ENCODE peak calls at places on chromosomes 7 and 10, in four cellular contexts. G, W, E and S are unnamed samples.

GRCh38 chr10:78925800-78926319 is 142.9 kb upstream of the ZMIZ1 start:
- DNase-seq in G (peak; percentile 98), W (no peak), E (no peak), S (no peak)

GRCh38 chr10:59433720-59434428 is 71.5 kb upstream of the FAM13C start:
- DNase-seq in G (no peak), W (no peak), E (no peak), S (peak; percentile 18)

GRCh38 chr10:33376976-33377657 is 42.6 kb upstream of the NRP1 start:
- DNase-seq in G (peak; percentile 85), W (no peak), E (no peak), S (no peak)

GRCh38 chr7:111532625-111533024 is 29.7 kb downstream of the IMMP2L start:
- DNase-seq in G (no peak), W (no peak), E (no peak), S (no peak)

GRCh38 chr10:88181902-88182671 is 318.7 kb downstream of the PTEN start:
- DNase-seq in G (no peak), W (no peak), E (no peak), S (no peak)

GRCh38 chr10:93476756-93477155 is 5.4 kb downstream of the MYOF start:
- DNase-seq in G (no peak), W (no peak), E (no peak), S (no peak)

GRCh38 chr7:112129655-112130323 is 76.4 kb downstream of the DOCK4 start:
- DNase-seq in G (no peak), W (no peak), E (no peak), S (peak; percentile 38)

GRCh38 chr7:23072043-23072442 is 33.5 kb upstream of the KLHL7 start:
- DNase-seq in G (peak; percentile 28), W (no peak), E (no peak), S (peak; percentile 48)

GRCh38 chr7:57354195-57354594 is 95.8 kb upstream of the ZNF716 start:
- DNase-seq in G (no peak), W (no peak), E (no peak), S (no peak)

GRCh38 chr7:38020134-38020533 is 99.7 kb downstream of the EPDR1 start:
- DNase-seq in G (no peak), W (no peak), E (no peak), S (no peak)

GRCh38 chr7:81627565-81628287 is 142.1 kb downstream of the HGF start:
- DNase-seq in G (peak; percentile 93), W (no peak), E (no peak), S (no peak)

GRCh38 chr7:153504288-153505075 is 547.7 kb upstream of the DPP6 start:
- DNase-seq in G (no peak), W (no peak), E (no peak), S (no peak)

GRCh38 chr10:6239213-6239991 is 36.7 kb downstream of the PFKFB3 start:
- DNase-seq in G (peak; percentile 99), W (no peak), E (no peak), S (peak; percentile 96)

GRCh38 chr10:22825841-22826240 is 102.0 kb upstream of the ARMC3 start:
- DNase-seq in G (no peak), W (peak; percentile 71), E (no peak), S (peak; percentile 22)

GRCh38 chr7:134186022-134186421 is 58.9 kb downstream of the LRGUK start:
- DNase-seq in G (peak; percentile 83), W (no peak), E (no peak), S (no peak)

GRCh38 chr10:93461124-93461806 is 20.9 kb downstream of the MYOF start:
- DNase-seq in G (peak; percentile 82), W (no peak), E (no peak), S (no peak)

GRCh38 chr10:114577133-114577532 is 80.9 kb downstream of the ABLIM1 start:
- DNase-seq in G (peak; percentile 93), W (no peak), E (no peak), S (peak; percentile 24)

GRCh38 chr7:6284461-6285360 is 12.3 kb upstream of the CYTH3 start:
- DNase-seq in G (no peak), W (no peak), E (no peak), S (no peak)

GRCh38 chr10:110105873-110106272 is 98.1 kb downstream of the ADD3 start:
- DNase-seq in G (no peak), W (no peak), E (no peak), S (no peak)

DNA sequence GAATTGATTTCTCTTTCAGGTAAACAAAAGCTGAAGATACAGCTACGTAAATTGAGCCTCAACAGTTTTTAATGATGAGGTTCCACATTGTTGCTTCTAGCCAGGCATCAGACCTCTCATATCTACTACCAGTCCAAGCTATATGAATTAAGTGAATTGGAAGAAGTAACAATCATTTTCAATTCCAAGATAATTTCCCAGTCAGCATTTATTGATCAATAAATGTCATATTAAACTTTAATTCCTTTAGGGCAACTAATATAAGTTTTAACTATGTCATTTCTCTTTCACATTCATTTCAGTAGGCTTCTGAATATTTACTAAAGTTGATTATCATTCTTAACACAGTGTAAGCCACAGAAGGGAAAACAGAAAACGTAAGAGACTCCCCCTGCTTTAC is 1413.7 kb upstream of the CELF2 start:
- DNase-seq in G (no peak), W (no peak), E (no peak), S (no peak)
- H3K56ac ChIP-seq in G (no peak overlapping the region), W (no peak overlapping the region), E (no peak overlapping the region), S (no peak overlapping the region)

DNA sequence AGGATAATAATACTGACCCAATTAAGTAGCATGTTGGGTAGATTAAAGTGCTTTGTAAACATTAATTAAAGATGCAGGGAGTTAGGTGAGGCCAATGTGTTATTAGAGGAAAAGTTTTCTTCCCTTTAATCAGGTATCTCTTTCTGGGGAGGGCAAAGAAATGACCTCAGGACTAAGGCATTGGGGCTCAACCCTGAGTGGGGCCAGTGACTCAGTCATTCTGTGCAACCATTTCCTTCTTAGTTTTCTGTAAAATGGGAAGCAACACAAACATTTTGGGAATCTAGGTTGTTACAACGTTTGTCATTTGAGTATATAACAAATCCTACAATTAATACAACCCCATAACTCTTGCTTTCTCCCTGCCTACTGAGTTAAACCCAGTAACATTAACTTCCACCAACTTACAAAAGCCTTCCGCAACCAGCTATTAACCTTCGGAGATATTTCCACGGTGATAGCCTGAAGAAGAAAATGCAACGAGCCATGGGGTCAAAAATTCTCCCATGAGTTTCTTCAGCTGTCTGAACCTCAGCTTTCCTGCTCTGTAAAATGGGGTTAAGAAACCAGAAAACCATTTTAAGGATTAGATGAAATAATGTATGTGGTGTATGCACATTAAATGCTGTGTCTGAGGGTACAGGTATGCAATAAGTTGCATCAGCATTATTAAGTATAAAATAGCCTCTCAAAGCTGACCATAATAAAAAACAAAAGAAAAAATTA is 962 bp upstream of the PROSER2 start:
- DNase-seq in G (no peak), W (no peak), E (no peak), S (peak; percentile 48)
- H3K56ac ChIP-seq in G (no peak overlapping the region), W (no peak overlapping the region), E (no peak overlapping the region), S (no peak overlapping the region)

DNA sequence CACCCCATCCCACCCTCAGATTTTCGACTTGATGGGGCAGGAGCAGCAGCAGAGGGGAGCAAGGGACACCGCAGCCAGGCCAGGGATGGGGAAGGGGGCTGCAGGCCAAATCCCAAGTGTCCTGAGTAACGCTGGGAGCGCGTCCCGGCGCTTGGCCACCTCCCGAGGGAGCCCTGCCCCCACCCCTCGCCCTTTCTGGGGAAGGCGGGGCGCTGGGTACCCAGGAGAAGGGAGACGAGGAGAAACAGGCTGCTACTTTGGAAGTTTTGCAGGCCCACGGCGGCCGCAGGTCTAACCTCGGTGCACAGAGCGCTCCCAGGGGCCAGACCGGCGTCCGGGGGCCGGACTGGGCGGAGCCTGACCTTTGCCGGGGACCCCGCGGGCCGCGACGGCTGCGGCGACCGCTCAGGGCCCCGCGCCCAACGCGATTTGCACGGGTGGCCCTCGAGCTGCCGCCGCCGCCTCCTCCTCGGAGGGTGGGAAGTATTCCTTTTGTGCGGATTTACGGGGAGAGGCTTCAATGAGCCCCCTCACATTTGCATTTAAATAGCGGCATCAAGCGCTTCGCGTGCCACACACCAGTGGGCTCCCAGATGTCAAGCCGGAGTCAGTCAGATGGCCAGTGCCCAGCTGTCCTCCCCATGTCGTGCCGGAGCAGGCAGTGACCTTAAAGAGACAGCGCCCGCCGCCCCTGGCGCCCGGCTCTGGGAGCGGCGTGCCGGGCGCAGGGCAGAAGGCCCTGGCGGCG is 2.9 kb upstream of the EBF3 start:
- DNase-seq in G (no peak), W (peak; percentile 73), E (no peak), S (no peak)
- H3K56ac ChIP-seq in G (no peak overlapping the region), W (no peak overlapping the region), E (no peak overlapping the region), S (no peak overlapping the region)

DNA sequence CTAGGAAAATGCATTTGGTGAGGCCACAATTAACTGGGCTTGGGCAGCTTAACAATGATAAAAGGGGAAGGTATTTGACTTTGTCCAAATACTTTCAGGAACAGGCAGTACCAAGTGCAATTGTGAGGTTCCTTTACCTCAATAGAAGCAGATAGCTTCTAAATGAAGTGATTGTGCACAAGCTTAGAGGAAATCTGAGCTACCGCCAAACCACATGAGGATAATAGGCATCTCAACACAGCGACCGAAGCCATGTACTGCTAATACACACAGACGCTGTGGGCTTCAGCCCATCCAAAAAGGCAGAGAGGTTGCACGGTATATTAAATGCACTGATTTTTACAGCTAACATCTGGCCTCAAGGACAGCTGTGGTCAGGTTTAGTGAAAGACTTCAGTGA is 306.5 kb downstream of the C7orf25 start:
- DNase-seq in G (no peak), W (no peak), E (no peak), S (no peak)
- H3K56ac ChIP-seq in G (no peak overlapping the region), W (no peak overlapping the region), E (no peak overlapping the region), S (no peak overlapping the region)

DNA sequence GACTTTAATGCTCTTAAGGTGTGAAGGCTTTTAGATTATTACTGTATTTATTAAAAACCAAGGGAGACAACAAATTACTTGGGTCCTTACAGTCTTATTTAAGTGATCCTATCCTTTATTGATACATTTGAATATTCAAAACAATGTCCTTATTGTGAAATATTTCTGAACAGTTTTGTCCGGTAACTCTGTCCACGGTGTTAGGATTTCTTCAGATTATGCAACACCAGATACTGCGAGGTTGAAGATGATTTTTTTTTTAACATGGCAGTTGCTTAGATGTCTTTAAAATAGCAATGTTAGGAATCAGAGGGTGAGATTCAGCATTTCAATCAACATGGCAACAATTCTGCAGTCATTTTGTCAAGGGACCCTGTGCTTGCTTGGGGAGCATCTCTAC is 176.5 kb downstream of the CSTF2T start:
- DNase-seq in G (no peak), W (no peak), E (no peak), S (no peak)
- H3K56ac ChIP-seq in G (no peak overlapping the region), W (no peak overlapping the region), E (no peak overlapping the region), S (no peak overlapping the region)

DNA sequence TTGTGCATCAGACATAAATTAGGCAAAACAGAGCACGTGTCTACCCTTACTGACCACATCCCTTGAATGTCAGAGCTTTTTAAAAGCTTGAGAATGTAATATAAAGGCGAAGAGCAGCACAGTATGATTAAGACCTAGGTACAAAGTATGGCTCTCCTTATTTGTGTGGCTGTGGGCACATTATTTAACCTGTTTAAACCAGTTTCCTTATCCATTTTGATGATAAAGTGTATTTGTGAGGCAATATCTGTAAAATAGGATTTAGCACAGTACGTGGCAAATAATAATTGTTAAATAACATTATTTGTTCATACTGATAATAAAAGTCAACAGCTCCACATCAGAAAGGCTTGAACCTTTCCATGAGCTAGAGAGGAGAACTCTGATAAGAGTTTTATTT is 69.4 kb downstream of the FAM185A start:
- DNase-seq in G (no peak), W (no peak), E (no peak), S (no peak)
- H3K56ac ChIP-seq in G (no peak overlapping the region), W (no peak overlapping the region), E (no peak overlapping the region), S (no peak overlapping the region)

DNA sequence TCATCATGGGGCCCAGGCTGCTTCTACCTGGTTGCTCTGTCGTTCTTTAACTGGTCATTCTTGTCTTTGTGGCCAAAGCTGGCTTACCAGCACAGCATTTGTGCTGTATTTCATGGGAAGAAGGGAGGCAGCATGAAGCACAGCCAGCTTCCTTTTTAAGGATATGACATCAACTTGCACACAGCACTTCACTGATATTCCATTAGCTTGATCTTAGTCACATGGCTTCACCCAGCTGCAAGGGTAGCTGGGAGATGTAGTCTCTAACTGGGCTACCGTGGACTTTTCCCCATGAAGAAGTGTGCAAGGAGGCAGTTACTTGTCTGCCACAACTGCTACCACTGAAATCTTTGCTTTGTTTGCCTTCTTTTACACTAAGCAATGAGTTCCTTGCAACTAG is 525.2 kb downstream of the LRMDA start:
- DNase-seq in G (peak; percentile 1), W (no peak), E (no peak), S (peak; percentile 16)
- H3K56ac ChIP-seq in G (no peak overlapping the region), W (no peak overlapping the region), E (no peak overlapping the region), S (no peak overlapping the region)